ENCODE peak calls at places on chromosomes 3 and 15, in nine cellular contexts. Q, F, U, L, W, P, R, J and I are unnamed samples.

GRCh38 chr3:51340311-51340829 is 44.7 kb upstream of the MANF start:
- DNase-seq in Q (no peak), F (peak), U (no peak), L (peak), W (no peak), P (no peak), R (no peak), J (peak), I (no peak)

GRCh38 chr3:160720123-160720746 is 35.8 kb upstream of the PPM1L start:
- DNase-seq in Q (peak), F (no peak), U (no peak), L (no peak), W (no peak), P (no peak), R (no peak), J (no peak), I (no peak)

GRCh38 chr3:107315136-107315535 is 62.1 kb upstream of the CCDC54 start:
- DNase-seq in Q (no peak), F (no peak), U (no peak), L (peak), W (no peak), P (no peak), R (no peak), J (peak), I (no peak)

GRCh38 chr15:26376243-26376642 is 396.6 kb downstream of the GABRB3 start:
- DNase-seq in Q (no peak), F (no peak), U (no peak), L (no peak), W (no peak), P (no peak), R (no peak), J (no peak), I (no peak)

GRCh38 chr3:179482857-179483256 is 31.6 kb upstream of the GNB4 start:
- DNase-seq in Q (no peak), F (no peak), U (no peak), L (no peak), W (no peak), P (no peak), R (no peak), J (no peak), I (no peak)

GRCh38 chr3:42507751-42508335 is 5.4 kb downstream of the VIPR1 start:
- DNase-seq in Q (no peak), F (no peak), U (peak), L (no peak), W (no peak), P (no peak), R (peak), J (no peak), I (no peak)

GRCh38 chr3:54986294-54986693 is 58.4 kb upstream of the LRTM1 start:
- DNase-seq in Q (no peak), F (no peak), U (no peak), L (no peak), W (no peak), P (no peak), R (no peak), J (no peak), I (no peak)

GRCh38 chr3:25427155-25428002 is 684 bp upstream of the RARB start:
- DNase-seq in Q (no peak), F (no peak), U (no peak), L (peak), W (no peak), P (no peak), R (no peak), J (no peak), I (no peak)

GRCh38 chr3:31125413-31126020 is 231.1 kb upstream of the GADL1 start:
- DNase-seq in Q (no peak), F (no peak), U (no peak), L (no peak), W (no peak), P (no peak), R (no peak), J (no peak), I (no peak)

GRCh38 chr15:51550841-51551240 is 71.7 kb downstream of the DMXL2 start:
- DNase-seq in Q (no peak), F (no peak), U (no peak), L (no peak), W (no peak), P (no peak), R (no peak), J (no peak), I (no peak)

GRCh38 chr3:39103324-39103693 is 4.1 kb downstream of the GORASP1 start:
- DNase-seq in Q (no peak), F (no peak), U (no peak), L (no peak), W (no peak), P (no peak), R (no peak), J (no peak), I (no peak)

GRCh38 chr3:174408310-174408709 is 450.8 kb upstream of the NAALADL2 start:
- DNase-seq in Q (no peak), F (no peak), U (no peak), L (peak), W (no peak), P (no peak), R (no peak), J (peak), I (no peak)

GRCh38 chr3:197541756-197542539 is 13.8 kb downstream of the BDH1 start:
- DNase-seq in Q (no peak), F (peak), U (peak), L (peak), W (peak), P (no peak), R (no peak), J (peak), I (no peak)

GRCh38 chr3:113533534-113533892 is 1.2 kb downstream of the SIDT1 start:
- DNase-seq in Q (peak), F (no peak), U (no peak), L (no peak), W (no peak), P (no peak), R (no peak), J (no peak), I (no peak)

GRCh38 chr3:79032686-79033318 is 735.0 kb downstream of the ROBO1 start:
- DNase-seq in Q (peak), F (no peak), U (no peak), L (peak), W (no peak), P (no peak), R (no peak), J (no peak), I (no peak)

GRCh38 chr3:3627104-3627503 is 172.1 kb upstream of the LRRN1 start:
- DNase-seq in Q (no peak), F (no peak), U (no peak), L (no peak), W (no peak), P (no peak), R (no peak), J (no peak), I (no peak)

GRCh38 chr3:11718582-11719405 is 75.1 kb upstream of the VGLL4 start:
- DNase-seq in Q (peak), F (peak), U (peak), L (peak), W (no peak), P (no peak), R (peak), J (peak), I (peak)

GRCh38 chr3:5222283-5223005 is 34.9 kb downstream of the EDEM1 start:
- DNase-seq in Q (no peak), F (no peak), U (no peak), L (no peak), W (no peak), P (no peak), R (no peak), J (no peak), I (no peak)

GRCh38 chr3:13072239-13073041 is 789 bp downstream of the IQSEC1 start:
- DNase-seq in Q (peak), F (peak), U (no peak), L (no peak), W (peak), P (no peak), R (no peak), J (no peak), I (no peak)

GRCh38 chr3:82015241-82015640 is 253.8 kb upstream of the GBE1 start:
- DNase-seq in Q (no peak), F (no peak), U (no peak), L (no peak), W (no peak), P (no peak), R (no peak), J (no peak), I (no peak)

GRCh38 chr3:123634149-123635051 is 49.5 kb upstream of the HACD2 start:
- DNase-seq in Q (no peak), F (no peak), U (no peak), L (no peak), W (no peak), P (no peak), R (no peak), J (no peak), I (no peak)

GRCh38 chr3:122890077-122890484 is 95.2 kb downstream of the SLC49A4 start:
- DNase-seq in Q (peak), F (peak), U (no peak), L (peak), W (peak), P (no peak), R (no peak), J (peak), I (no peak)

GRCh38 chr3:113834983-113835382 is 3.6 kb upstream of the GRAMD1C start:
- DNase-seq in Q (no peak), F (no peak), U (no peak), L (no peak), W (no peak), P (no peak), R (no peak), J (no peak), I (no peak)

GRCh38 chr3:61896251-61896650 is 334.9 kb downstream of the PTPRG start:
- DNase-seq in Q (no peak), F (no peak), U (no peak), L (no peak), W (no peak), P (no peak), R (no peak), J (no peak), I (no peak)

GRCh38 chr3:197397812-197398211 is 99.4 kb upstream of the DLG1 start:
- DNase-seq in Q (no peak), F (no peak), U (no peak), L (no peak), W (no peak), P (no peak), R (no peak), J (no peak), I (no peak)

GRCh38 chr3:53243165-53243564 is 12.7 kb downstream of the TKT start:
- DNase-seq in Q (no peak), F (no peak), U (peak), L (peak), W (no peak), P (no peak), R (no peak), J (peak), I (no peak)

GRCh38 chr3:52099006-52099405 is 42.6 kb upstream of the DUSP7 start:
- DNase-seq in Q (no peak), F (no peak), U (no peak), L (no peak), W (no peak), P (no peak), R (no peak), J (no peak), I (no peak)

GRCh38 chr3:113141543-113141942 is 69.8 kb upstream of the BOC start:
- DNase-seq in Q (no peak), F (no peak), U (no peak), L (no peak), W (no peak), P (no peak), R (no peak), J (no peak), I (no peak)

GRCh38 chr3:30124435-30125390 is 481.7 kb upstream of the TGFBR2 start:
- DNase-seq in Q (no peak), F (no peak), U (no peak), L (no peak), W (no peak), P (no peak), R (no peak), J (peak), I (no peak)
- TF ChIP-seq CTCF in Q (no peak), F (no peak), U (no peak), L (no peak), W (no peak), P (no peak), R (no peak), J (no peak), I (no peak)

GRCh38 chr15:35522061-35522460 is 23.9 kb downstream of the DPH6 start:
- DNase-seq in Q (no peak), F (no peak), U (no peak), L (peak), W (no peak), P (no peak), R (no peak), J (no peak), I (no peak)
- TF ChIP-seq CTCF in Q (no peak), F (no peak), U (peak), L (no peak), W (no peak), P (peak), R (no peak), J (no peak), I (no peak)

GRCh38 chr15:90213123-90213817 is 12.1 kb downstream of the SEMA4B start:
- DNase-seq in Q (peak), F (no peak), U (no peak), L (no peak), W (no peak), P (no peak), R (no peak), J (no peak), I (no peak)

GRCh38 chr15:90213818-90214204 is 12.7 kb downstream of the SEMA4B start:
- DNase-seq in Q (no peak), F (no peak), U (no peak), L (no peak), W (no peak), P (no peak), R (no peak), J (no peak), I (no peak)

GRCh38 chr15:90211440-90212168 is 10.5 kb downstream of the SEMA4B start:
- DNase-seq in Q (no peak), F (no peak), U (no peak), L (peak), W (no peak), P (no peak), R (no peak), J (no peak), I (no peak)

GRCh38 chr15:90212221-90213079 is 11.3 kb downstream of the SEMA4B start:
- DNase-seq in Q (no peak), F (no peak), U (no peak), L (no peak), W (no peak), P (no peak), R (no peak), J (no peak), I (no peak)

GRCh38 chr15:90214553-90215205 is 13.5 kb downstream of the SEMA4B start:
- DNase-seq in Q (peak), F (no peak), U (no peak), L (no peak), W (no peak), P (no peak), R (no peak), J (no peak), I (no peak)
- TF ChIP-seq CTCF in Q (no peak), F (no peak), U (peak), L (peak), W (no peak), P (peak), R (no peak), J (peak), I (no peak)

GRCh38 chr3:195849322-195850074 is 37.8 kb upstream of the MUC4 start:
- DNase-seq in Q (peak), F (no peak), U (no peak), L (no peak), W (peak), P (no peak), R (no peak), J (no peak), I (no peak)
- TF ChIP-seq CTCF in Q (peak), F (peak), U (no peak), L (no peak), W (no peak), P (no peak), R (no peak), J (no peak), I (no peak)

GRCh38 chr15:34724486-34724885 is 30.3 kb downstream of the GJD2 start:
- DNase-seq in Q (no peak), F (no peak), U (no peak), L (no peak), W (no peak), P (no peak), R (no peak), J (no peak), I (no peak)

GRCh38 chr15:34719883-34720148 is 35.0 kb downstream of the GJD2 start:
- DNase-seq in Q (no peak), F (no peak), U (no peak), L (no peak), W (no peak), P (no peak), R (no peak), J (no peak), I (no peak)

GRCh38 chr15:34719051-34719882 is 35.5 kb downstream of the GJD2 start:
- DNase-seq in Q (no peak), F (no peak), U (no peak), L (no peak), W (no peak), P (no peak), R (no peak), J (no peak), I (no peak)

GRCh38 chr15:34721157-34721801 is 33.5 kb downstream of the GJD2 start:
- DNase-seq in Q (no peak), F (no peak), U (no peak), L (no peak), W (no peak), P (no peak), R (no peak), J (no peak), I (no peak)

DNA sequence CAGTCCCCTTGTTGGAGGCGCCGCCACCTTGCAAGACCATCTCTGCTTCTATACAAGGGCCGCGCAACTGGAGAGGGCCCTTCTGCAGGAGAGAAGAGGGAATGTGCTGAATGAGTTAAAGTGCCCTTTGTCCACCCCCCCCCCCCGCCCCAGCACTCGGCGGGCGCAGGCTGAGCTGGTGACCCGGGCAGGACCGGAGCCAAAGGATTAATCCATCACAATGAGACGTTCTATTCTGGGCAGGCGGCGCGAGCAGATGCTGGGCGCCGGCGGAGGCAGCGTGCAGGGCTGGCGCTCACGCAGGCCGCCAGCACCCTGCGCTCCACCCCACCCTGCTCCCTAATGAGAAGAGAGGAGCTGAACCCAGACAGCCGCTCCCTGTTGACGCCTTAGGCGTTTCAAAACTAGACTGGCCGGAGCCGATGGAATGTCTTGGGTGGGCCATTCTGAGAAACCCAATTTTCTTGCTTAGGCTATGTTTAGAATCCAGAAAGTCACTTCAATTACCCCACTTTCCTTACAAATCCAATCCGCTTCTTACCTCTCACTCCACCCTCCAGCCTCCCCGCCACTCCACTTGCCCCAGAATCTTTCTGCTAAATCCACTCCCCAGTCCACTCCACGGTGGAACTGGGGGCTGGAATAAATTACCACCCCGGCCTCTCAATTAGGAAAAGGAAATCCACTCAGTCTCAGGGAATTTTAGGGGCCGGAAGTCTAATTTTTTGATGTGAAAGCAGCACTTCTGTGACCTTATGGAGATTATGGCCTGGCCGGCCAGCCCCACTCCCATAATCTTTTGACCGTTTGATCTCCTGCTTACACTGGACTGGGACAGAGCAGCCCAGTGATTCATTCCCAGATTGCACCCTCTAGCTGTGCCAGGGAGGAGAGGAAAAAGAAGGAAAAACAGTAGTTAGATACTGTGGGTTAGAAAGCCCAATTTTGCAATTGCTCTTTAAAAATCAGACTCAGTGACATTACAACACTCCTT is 32.7 kb downstream of the GJD2 start:
- DNase-seq in Q (peak), F (peak), U (peak), L (peak), W (peak), P (peak), R (peak), J (peak), I (peak)
- TF ChIP-seq CTCF in Q (no peak), F (no peak), U (no peak), L (peak), W (no peak), P (no peak), R (no peak), J (peak), I (no peak)

GRCh38 chr3:98359993-98360675 is 6.5 kb downstream of the OR5K4 start:
- DNase-seq in Q (peak), F (no peak), U (no peak), L (no peak), W (no peak), P (no peak), R (no peak), J (no peak), I (no peak)
- TF ChIP-seq CTCF in Q (peak), F (no peak), U (no peak), L (no peak), W (no peak), P (no peak), R (no peak), J (no peak), I (no peak)

GRCh38 chr3:145807990-145808389 is 353.0 kb downstream of the PLOD2 start:
- DNase-seq in Q (peak), F (no peak), U (no peak), L (peak), W (no peak), P (no peak), R (no peak), J (peak), I (peak)
- TF ChIP-seq CTCF in Q (peak), F (no peak), U (no peak), L (no peak), W (no peak), P (peak), R (no peak), J (no peak), I (peak)

GRCh38 chr3:15382405-15382923 is 44.9 kb downstream of the METTL6 start:
- DNase-seq in Q (no peak), F (no peak), U (no peak), L (no peak), W (no peak), P (no peak), R (no peak), J (no peak), I (no peak)

GRCh38 chr3:15380980-15381890 is 46.1 kb downstream of the METTL6 start:
- DNase-seq in Q (no peak), F (no peak), U (no peak), L (peak), W (no peak), P (no peak), R (no peak), J (no peak), I (no peak)

GRCh38 chr3:15375461-15376000 is 43.1 kb upstream of the SH3BP5 start:
- DNase-seq in Q (no peak), F (no peak), U (no peak), L (no peak), W (no peak), P (no peak), R (no peak), J (no peak), I (no peak)

GRCh38 chr3:15372918-15373317 is 40.5 kb upstream of the SH3BP5 start:
- DNase-seq in Q (no peak), F (no peak), U (no peak), L (no peak), W (no peak), P (no peak), R (no peak), J (no peak), I (no peak)

DNA sequence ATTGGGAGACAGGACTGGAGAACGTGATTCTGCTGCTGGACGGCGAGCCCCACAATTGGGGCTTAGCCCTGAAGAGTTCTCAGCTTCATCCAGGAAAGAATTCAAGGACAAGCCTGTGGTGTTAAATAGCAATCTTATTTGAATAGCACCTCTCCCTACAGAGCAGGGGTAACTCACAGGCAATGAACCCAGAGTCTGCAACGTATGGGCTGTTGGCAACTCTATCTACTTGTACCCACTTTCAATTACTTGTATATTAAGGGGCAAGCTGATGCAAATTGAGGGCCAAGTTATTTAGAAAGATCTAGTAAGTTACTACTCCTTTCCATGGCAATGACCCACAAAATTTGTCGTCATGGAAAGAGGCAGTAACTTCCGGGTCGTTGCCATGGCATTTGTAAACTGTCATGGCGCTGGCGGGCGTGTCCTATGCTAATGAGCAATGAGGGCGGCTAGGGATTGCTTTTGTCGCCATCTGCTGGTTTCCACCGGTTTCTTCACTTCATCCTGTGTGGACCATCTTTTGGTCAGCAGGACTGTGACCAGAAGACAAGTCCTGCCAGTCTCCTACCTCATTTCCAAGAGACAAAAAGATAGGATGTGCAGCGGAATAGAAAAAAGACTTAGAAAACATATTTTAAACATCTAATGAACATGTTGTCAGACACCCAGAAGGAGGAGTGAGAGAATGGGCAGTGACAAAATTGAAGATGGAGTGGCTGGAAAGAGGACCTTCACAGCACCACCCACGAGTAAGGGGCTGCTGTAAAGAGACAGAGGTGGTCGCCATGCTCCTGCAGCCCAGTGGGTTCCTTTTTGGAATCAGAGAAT is 45.8 kb upstream of the SH3BP5 start:
- DNase-seq in Q (peak), F (peak), U (peak), L (peak), W (peak), P (peak), R (peak), J (peak), I (peak)
- TF ChIP-seq CTCF in Q (peak), F (peak), U (peak), L (peak), W (peak), P (peak), R (peak), J (peak), I (peak)